ENCODE peak calls at places on chromosomes 2 and 18, in ten cellular contexts. K is T follicular helper cell; N is T-helper 1 cell; W is retinal pigment epithelial cell; U is activated T-helper 1 cell treated with Interleukin-2 at 50 U/mL for 16 hours; T is AG09319; P is nephron progenitor cell; J is GM12892; A is Caki2; R is stimulated activated CD4-positive, alpha-beta T cell treated with anti-CD3 and anti-CD28 coated beads, Interleukin-15, amount 100 ng/mL, for 24 hours. Q is an unnamed sample.

GRCh38 chr2:159775006-159775405 is 23.0 kb downstream of the CD302 start:
- DNase-seq in J (no peak), U (no peak), K (no peak), R (no peak), A (no peak), W (no peak), T (no peak), P (no peak), N (no peak), Q (no peak)

GRCh38 chr2:135271006-135271405 is 218.9 kb downstream of the RAB3GAP1 start:
- DNase-seq in W (no peak), P (no peak), A (no peak), K (no peak), N (no peak), T (no peak), R (no peak), U (no peak), J (no peak), Q (no peak)

GRCh38 chr18:55982992-55983391 is 395.0 kb upstream of the TCF4 start:
- DNase-seq in W (no peak), K (no peak), T (no peak), A (no peak), P (no peak), N (no peak), U (no peak), J (no peak), R (no peak), Q (no peak)

GRCh38 chr2:52431352-52431760 is 1336.2 kb upstream of the CHAC2 start:
- DNase-seq in U (no peak), W (no peak), P (no peak), K (no peak), R (no peak), N (no peak), J (no peak), T (no peak), A (no peak), Q (no peak)

GRCh38 chr2:174610243-174610995 is 12.8 kb upstream of the WIPF1 start:
- DNase-seq in A (no peak), J (no peak), U (no peak), P (no peak), W (no peak), K (no peak), R (no peak), T (no peak), N (no peak), Q (no peak)

GRCh38 chr2:85772019-85772745 is 18.4 kb downstream of the ATOH8 start:
- DNase-seq in N (no peak), P (peak), T (peak), W (peak), K (no peak), A (peak), R (no peak), U (no peak), J (no peak), Q (no peak)

GRCh38 chr2:110211938-110212858 is at the start of gene MTLN:
- DNase-seq in K (peak), R (peak), T (no peak), P (peak), N (peak), A (peak), J (peak), U (peak), W (no peak), Q (peak)

GRCh38 chr18:9790261-9790660 is 82.2 kb downstream of the RAB31 start:
- DNase-seq in K (no peak), A (no peak), N (no peak), U (no peak), J (no peak), W (no peak), T (no peak), P (no peak), R (no peak), Q (no peak)

GRCh38 chr2:207792244-207792785 is 22.6 kb upstream of the FZD5 start:
- DNase-seq in J (no peak), T (no peak), R (no peak), N (no peak), W (no peak), A (peak), K (no peak), U (no peak), P (no peak), Q (no peak)

GRCh38 chr2:191538334-191538910 is 139.5 kb upstream of the NABP1 start:
- DNase-seq in W (no peak), R (no peak), N (no peak), T (no peak), U (no peak), J (no peak), K (no peak), P (peak), A (no peak), Q (no peak)

GRCh38 chr2:12169721-12170120 is 423.3 kb downstream of the LPIN1 start:
- DNase-seq in N (peak), A (no peak), R (peak), U (no peak), P (no peak), W (peak), J (no peak), K (no peak), T (peak), Q (no peak)

GRCh38 chr2:174634130-174635014 is 36.8 kb upstream of the WIPF1 start:
- DNase-seq in N (peak), T (no peak), W (no peak), A (no peak), J (peak), R (peak), P (no peak), U (peak), K (peak), Q (peak)

GRCh38 chr2:86078801-86079545 is 26.7 kb downstream of the POLR1A start:
- DNase-seq in K (peak), N (peak), R (no peak), T (no peak), W (no peak), A (peak), U (no peak), P (no peak), J (no peak), Q (peak)

GRCh38 chr18:44568986-44569385 is 111.7 kb upstream of the SETBP1 start:
- DNase-seq in W (no peak), A (no peak), T (no peak), P (no peak), R (no peak), U (no peak), N (no peak), K (no peak), J (no peak), Q (no peak)

GRCh38 chr2:70616168-70616694 is 62.6 kb upstream of the TGFA start:
- DNase-seq in R (no peak), J (no peak), P (no peak), U (no peak), K (no peak), T (no peak), N (no peak), A (no peak), W (no peak), Q (no peak)

GRCh38 chr2:164879901-164880535 is 38.4 kb upstream of the COBLL1 start:
- DNase-seq in U (no peak), A (no peak), N (no peak), W (no peak), K (no peak), P (no peak), J (no peak), T (no peak), R (no peak), Q (no peak)

GRCh38 chr2:27261241-27261925 is 1.5 kb downstream of the SLC30A3 start:
- DNase-seq in W (no peak), R (no peak), N (no peak), P (no peak), A (no peak), J (no peak), U (no peak), T (no peak), K (no peak), Q (no peak)

GRCh38 chr18:46452820-46453219 is 204.2 kb downstream of the LOXHD1 start:
- DNase-seq in A (peak), R (no peak), J (no peak), P (no peak), K (no peak), N (no peak), W (no peak), U (no peak), T (no peak), Q (no peak)

GRCh38 chr2:163264376-163264775 is 425.8 kb upstream of the KCNH7 start:
- DNase-seq in P (no peak), T (no peak), J (no peak), W (no peak), N (no peak), K (no peak), R (no peak), U (no peak), A (no peak), Q (no peak)

GRCh38 chr2:42901076-42901645 is 108.8 kb upstream of the HAAO start:
- DNase-seq in T (no peak), N (no peak), P (no peak), R (no peak), U (no peak), K (no peak), W (no peak), A (no peak), J (no peak), Q (no peak)

Q was measured in memory B cell.